ENCODE peak calls at places on chromosomes 3 and 15, in eight cellular contexts. T, P, U, V, Z, M, Q and X are unnamed samples.

GRCh38 chr3:197549261-197549885 is 6.4 kb downstream of the BDH1 start:
- DNase-seq in P (no peak), Z (no peak), T (no peak), V (no peak), M (no peak), Q (no peak), U (no peak), X (no peak)

GRCh38 chr3:10339376-10339955 is 18.6 kb upstream of the SEC13 start:
- DNase-seq in T (no peak), Z (no peak), Q (no peak), V (no peak), M (no peak), U (peak; percentile 10), P (no peak), X (no peak)

GRCh38 chr15:94199725-94200124 is 31.6 kb upstream of the MCTP2 start:
- DNase-seq in V (no peak), T (no peak), P (no peak), Z (no peak), Q (no peak), M (no peak), U (no peak), X (no peak)

GRCh38 chr3:194294199-194294887 is 56.8 kb downstream of the CPN2 start:
- DNase-seq in U (no peak), V (no peak), M (no peak), Q (no peak), P (no peak), Z (no peak), T (peak; percentile 64), X (no peak)

GRCh38 chr15:73598540-73599195 is 34.5 kb downstream of the NPTN start:
- DNase-seq in T (no peak), P (no peak), Z (peak; percentile 28), V (no peak), U (no peak), M (no peak), Q (no peak), X (no peak)

GRCh38 chr3:168322941-168323340 is 227.2 kb upstream of the GOLIM4 start:
- DNase-seq in Z (no peak), U (no peak), T (no peak), P (no peak), Q (no peak), V (no peak), M (no peak), X (no peak)

GRCh38 chr3:136350132-136350531 is 100.0 kb downstream of the PCCB start:
- DNase-seq in M (no peak), Q (no peak), V (no peak), T (no peak), Z (peak; percentile 91), U (peak; percentile 92), P (peak; percentile 91), X (no peak)

GRCh38 chr3:156630081-156630772 is 44.2 kb upstream of the TIPARP start:
- DNase-seq in Q (no peak), U (peak; percentile 40), T (no peak), V (no peak), Z (peak; percentile 24), M (no peak), P (peak; percentile 57), X (no peak)

GRCh38 chr3:178439504-178439903 is 96.7 kb upstream of the KCNMB2 start:
- DNase-seq in U (peak; percentile 38), T (no peak), V (no peak), Q (no peak), Z (peak; percentile 50), M (no peak), P (peak; percentile 41), X (no peak)

GRCh38 chr3:102225407-102226132 is 209.2 kb upstream of the ZPLD1 start:
- DNase-seq in M (peak; percentile 44), P (peak; percentile 85), T (no peak), Z (peak; percentile 64), V (no peak), U (peak; percentile 77), Q (no peak), X (no peak)

GRCh38 chr15:63332367-63333078 is 49.1 kb downstream of the CA12 start:
- DNase-seq in U (peak; percentile 84), Q (no peak), M (no peak), P (peak; percentile 93), V (no peak), T (no peak), Z (peak; percentile 93), X (no peak)

GRCh38 chr3:53650928-53651654 is 156.7 kb downstream of the CACNA1D start:
- DNase-seq in U (no peak), M (no peak), P (no peak), Z (no peak), T (no peak), V (no peak), Q (no peak), X (no peak)

GRCh38 chr3:47984089-47984759 is 32.0 kb downstream of the MAP4 start:
- DNase-seq in V (no peak), U (peak; percentile 77), P (peak; percentile 83), M (no peak), Z (peak; percentile 83), T (no peak), Q (no peak), X (no peak)

GRCh38 chr3:143083781-143084180 is 35.8 kb upstream of the CHST2 start:
- DNase-seq in U (no peak), Q (no peak), V (no peak), T (no peak), M (no peak), P (no peak), Z (no peak), X (no peak)

GRCh38 chr3:194255252-194256039 is 95.7 kb downstream of the CPN2 start:
- DNase-seq in V (peak; percentile 52), T (no peak), Q (peak; percentile 43), M (no peak), Z (no peak), U (no peak), P (no peak), X (peak; percentile 75)

GRCh38 chr3:128076783-128077624 is 24.8 kb downstream of the SEC61A1 start:
- DNase-seq in Q (peak; percentile 19), V (peak; percentile 49), P (no peak), M (no peak), Z (no peak), U (no peak), T (peak; percentile 30), X (no peak)

GRCh38 chr3:111999924-112000835 is 1.5 kb downstream of the TAGLN3 start:
- DNase-seq in M (no peak), U (no peak), T (no peak), P (no peak), Z (no peak), V (no peak), Q (no peak), X (no peak)